ENCODE peak calls at places on chromosomes 13 and 19, in nine cellular contexts. F is astrocyte of the spinal cord; C is C1 segment of cervical spinal cord; K is stimulated activated CD4-positive, alpha-beta T cell treated with anti-CD3 and anti-CD28 coated beads, Interleukin-1b, Interleukin-23, amount 100 ng/mL, for 24 hours; A is Caki2; O is naive thymus-derived CD8-positive, alpha-beta T cell; X is NCI-H2171 treated with DMSO at 0.1 percent for 48 hours; D is H54; N is endothelial cell. G is an unnamed sample.

GRCh38 chr13:33218020-33218419 is 67.5 kb downstream of the STARD13 start:
- DNase-seq in A (peak), O (no peak), C (no peak), D (no peak), K (no peak), N (no peak), F (peak), X (no peak), G (peak)

GRCh38 chr19:42201489-42202289 is 15.8 kb downstream of the DEDD2 start:
- DNase-seq in D (no peak), X (no peak), F (no peak), K (no peak), A (no peak), O (peak), C (no peak), N (no peak), G (no peak)

GRCh38 chr13:105972306-105972721 is 563.1 kb downstream of the EFNB2 start:
- DNase-seq in N (no peak), X (no peak), D (no peak), C (no peak), O (no peak), K (no peak), F (no peak), A (no peak), G (no peak)

GRCh38 chr19:18596752-18597157 is 8.2 kb downstream of the REX1BD start:
- DNase-seq in D (peak), N (no peak), A (no peak), X (no peak), C (no peak), F (no peak), O (no peak), K (no peak), G (no peak)

GRCh38 chr19:18422530-18423191 is 3.5 kb downstream of the SSBP4 start:
- DNase-seq in K (no peak), O (no peak), D (no peak), F (no peak), C (no peak), N (no peak), A (no peak), X (no peak), G (no peak)

GRCh38 chr13:110664074-110664473 is 41.8 kb downstream of the CARS2 start:
- DNase-seq in C (no peak), F (no peak), O (no peak), A (no peak), X (no peak), K (no peak), D (no peak), N (no peak), G (no peak)

GRCh38 chr13:38718374-38718773 is 31.5 kb downstream of the FREM2 start:
- DNase-seq in K (no peak), N (no peak), C (no peak), X (no peak), D (no peak), O (no peak), A (no peak), F (no peak), G (no peak)

GRCh38 chr13:79966039-79966438 is 374.9 kb downstream of the SPRY2 start:
- DNase-seq in C (no peak), K (no peak), X (no peak), N (no peak), D (no peak), O (no peak), F (no peak), A (no peak), G (no peak)

GRCh38 chr19:50818859-50819472 is 4.6 kb downstream of the KLK1 start:
- DNase-seq in N (no peak), A (no peak), O (no peak), D (no peak), F (no peak), K (no peak), C (no peak), X (no peak), G (no peak)

GRCh38 chr19:46196410-46197124 is 33.0 kb upstream of the IGFL1 start:
- DNase-seq in D (no peak), X (no peak), C (no peak), F (no peak), A (no peak), O (no peak), N (no peak), K (no peak), G (no peak)

GRCh38 chr13:30179547-30180256 is 127.6 kb downstream of the KATNAL1 start:
- DNase-seq in X (no peak), K (no peak), O (no peak), D (no peak), A (no peak), C (no peak), F (no peak), N (no peak), G (no peak)

GRCh38 chr19:2089001-2089711 is 7.0 kb downstream of the MOB3A start:
- DNase-seq in O (no peak), N (no peak), D (no peak), X (no peak), F (peak), C (no peak), K (no peak), A (peak), G (peak)

GRCh38 chr19:7729831-7730285 is 2.1 kb downstream of the CLEC4G start:
- DNase-seq in X (peak), N (no peak), C (no peak), D (no peak), K (no peak), F (no peak), A (no peak), O (no peak), G (no peak)

GRCh38 chr19:16612631-16613030 is 15.4 kb downstream of the MED26 start:
- DNase-seq in N (no peak), C (no peak), A (no peak), K (no peak), X (no peak), F (no peak), D (no peak), O (no peak), G (no peak)

GRCh38 chr19:45413497-45413896 is 7.1 kb downstream of the POLR1G start:
- DNase-seq in D (no peak), O (no peak), F (no peak), K (no peak), C (no peak), X (no peak), A (peak), N (no peak), G (peak)

GRCh38 chr19:17202249-17202648 is 12.9 kb upstream of the USE1 start:
- DNase-seq in D (no peak), N (no peak), O (no peak), A (no peak), F (no peak), K (no peak), X (no peak), C (no peak), G (peak)

GRCh38 chr13:40549500-40550094 is 116.8 kb downstream of the FOXO1 start:
- DNase-seq in F (peak), D (no peak), A (no peak), O (no peak), N (no peak), K (no peak), X (no peak), C (no peak), G (peak)

GRCh38 chr13:40618581-40619478 is 47.6 kb downstream of the FOXO1 start:
- DNase-seq in N (no peak), X (no peak), C (no peak), K (no peak), F (no peak), O (no peak), A (no peak), D (no peak), G (no peak)

GRCh38 chr19:3108775-3109174 is 14.6 kb downstream of the GNA11 start:
- DNase-seq in O (peak), X (peak), F (peak), N (peak), K (peak), D (peak), A (peak), C (no peak), G (peak)

GRCh38 chr19:50830266-50831025 is 2.9 kb downstream of the KLK15 start:
- DNase-seq in X (no peak), D (no peak), A (no peak), O (no peak), F (no peak), K (no peak), C (no peak), N (no peak), G (no peak)

GRCh38 chr19:4120531-4120930 is 3.4 kb downstream of the MAP2K2 start:
- DNase-seq in A (no peak), K (no peak), N (no peak), F (peak), O (no peak), X (no peak), D (peak), C (no peak), G (peak)

GRCh38 chr13:110963554-110963970 is 48.7 kb upstream of the ANKRD10 start:
- DNase-seq in X (no peak), A (no peak), O (no peak), K (no peak), N (no peak), F (no peak), C (no peak), D (no peak), G (no peak)

GRCh38 chr13:41029629-41030028 is 10.5 kb upstream of the ELF1 start:
- DNase-seq in A (no peak), C (no peak), D (no peak), N (no peak), K (no peak), O (no peak), X (no peak), F (no peak), G (no peak)

GRCh38 chr19:57667220-57667619 is 1.5 kb upstream of the ZSCAN4 start:
- DNase-seq in X (no peak), D (no peak), N (no peak), K (no peak), A (no peak), O (no peak), C (no peak), F (no peak), G (no peak)

GRCh38 chr13:90454002-90454636 is 893.4 kb upstream of the MIR17HG start:
- DNase-seq in C (no peak), O (no peak), F (no peak), K (no peak), X (no peak), A (no peak), N (no peak), D (no peak), G (no peak)

G was measured in M059J.